ENCODE peak calls at places on chromosomes 6 and 20, in eight cellular contexts. C is transverse colon, M is GM23248, B is tibial artery, K is MM.1S, P is foreskin keratinocyte, I is neuronal stem cell, T is uterus. E is an unnamed sample.

GRCh38 chr20:22473293-22473692 is 111.1 kb downstream of the FOXA2 start:
- DNase-seq in C (no peak), M (no peak), B (no peak), K (no peak), P (no peak), I (no peak), T (no peak), E (no peak)

GRCh38 chr20:57450419-57450818 is 59.2 kb downstream of the RBM38 start:
- DNase-seq in C (peak; percentile 52), M (peak; percentile 56), B (peak; percentile 50), K (peak; percentile 77), P (no peak), I (no peak), T (peak; percentile 38), E (no peak)

GRCh38 chr20:32605167-32605656 is 20.1 kb upstream of the NOL4L start:
- DNase-seq in C (peak; percentile 37), M (peak; percentile 36), B (peak; percentile 55), K (no peak), P (no peak), I (no peak), T (no peak), E (no peak)

GRCh38 chr20:62823688-62824475 is 7.0 kb downstream of the COL9A3 start:
- DNase-seq in C (no peak), M (no peak), B (no peak), K (no peak), P (no peak), I (no peak), T (no peak), E (no peak)

GRCh38 chr6:157621401-157621800 is 201.6 kb upstream of the SNX9 start:
- DNase-seq in C (no peak), M (no peak), B (no peak), K (no peak), P (no peak), I (no peak), T (no peak), E (no peak)

GRCh38 chr6:16437984-16438383 is 199.6 kb downstream of the GMPR start:
- DNase-seq in C (no peak), M (no peak), B (no peak), K (no peak), P (no peak), I (no peak), T (no peak), E (no peak)

GRCh38 chr20:54132612-54133433 is 41.0 kb downstream of the CYP24A1 start:
- DNase-seq in C (peak; percentile 24), M (peak; percentile 98), B (peak; percentile 58), K (no peak), P (peak; percentile 100), I (peak; percentile 35), T (peak; percentile 71), E (peak; percentile 39)

GRCh38 chr6:19395316-19395715 is 441.9 kb upstream of the ID4 start:
- DNase-seq in C (no peak), M (no peak), B (no peak), K (no peak), P (no peak), I (no peak), T (no peak), E (no peak)

GRCh38 chr6:28597924-28598323 is 72.2 kb downstream of the GPX5 start:
- DNase-seq in C (no peak), M (peak; percentile 17), B (no peak), K (no peak), P (no peak), I (no peak), T (no peak), E (no peak)

GRCh38 chr20:6691541-6691940 is 75.9 kb upstream of the BMP2 start:
- DNase-seq in C (no peak), M (no peak), B (no peak), K (no peak), P (no peak), I (no peak), T (no peak), E (no peak)

GRCh38 chr6:136016228-136017225 is 165.0 kb downstream of the PDE7B start:
- DNase-seq in C (no peak), M (peak; percentile 48), B (no peak), K (no peak), P (no peak), I (no peak), T (no peak), E (no peak)

GRCh38 chr6:56230976-56231566 is 16.3 kb downstream of the COL21A1 start:
- DNase-seq in C (no peak), M (no peak), B (no peak), K (no peak), P (no peak), I (no peak), T (no peak), E (no peak)

GRCh38 chr6:110878751-110879539 is 4.4 kb downstream of the AMD1 start:
- DNase-seq in C (peak; percentile 23), M (peak; percentile 63), B (no peak), K (peak; percentile 32), P (no peak), I (no peak), T (no peak), E (no peak)

GRCh38 chr6:90701146-90701781 is 114.4 kb upstream of the MAP3K7 start:
- DNase-seq in C (no peak), M (no peak), B (no peak), K (peak; percentile 36), P (no peak), I (no peak), T (no peak), E (no peak)

GRCh38 chr20:51366155-51366886 is 176.2 kb downstream of the NFATC2 start:
- DNase-seq in C (peak; percentile 41), M (peak; percentile 100), B (peak; percentile 79), K (no peak), P (peak; percentile 98), I (no peak), T (peak; percentile 53), E (peak; percentile 21)

GRCh38 chr6:116543149-116543548 is 2.3 kb downstream of the TRAPPC3L start:
- DNase-seq in C (no peak), M (no peak), B (no peak), K (no peak), P (no peak), I (no peak), T (no peak), E (no peak)

GRCh38 chr6:144582939-144583613 is 297.9 kb downstream of the UTRN start:
- DNase-seq in C (peak; percentile 26), M (peak; percentile 59), B (peak; percentile 36), K (peak; percentile 82), P (no peak), I (no peak), T (no peak), E (peak; percentile 36)

GRCh38 chr6:25418463-25419052 is 139.4 kb downstream of the CARMIL1 start:
- DNase-seq in C (no peak), M (no peak), B (no peak), K (no peak), P (no peak), I (no peak), T (no peak), E (no peak)

GRCh38 chr6:25415274-25415673 is 136.1 kb downstream of the CARMIL1 start:
- DNase-seq in C (no peak), M (no peak), B (no peak), K (no peak), P (no peak), I (no peak), T (no peak), E (no peak)

GRCh38 chr6:25414755-25415154 is 135.6 kb downstream of the CARMIL1 start:
- DNase-seq in C (no peak), M (no peak), B (no peak), K (no peak), P (no peak), I (no peak), T (no peak), E (no peak)

GRCh38 chr6:25415701-25416100 is 136.5 kb downstream of the CARMIL1 start:
- DNase-seq in C (no peak), M (no peak), B (no peak), K (no peak), P (no peak), I (no peak), T (no peak), E (no peak)

GRCh38 chr6:25417206-25417605 is 138.0 kb downstream of the CARMIL1 start:
- DNase-seq in C (no peak), M (no peak), B (no peak), K (no peak), P (no peak), I (no peak), T (no peak), E (no peak)
- H3K4me1 ChIP-seq in C (peaks cover 16% of the 10 kb centered on the region), M (no peaks in the 10 kb centered on the region), B (peaks cover 76% of the 10 kb centered on the region), K (peaks cover 62% of the 10 kb centered on the region), P (no peaks in the 10 kb centered on the region), I (peaks cover 6% of the 10 kb centered on the region), T (peaks cover 7% of the 10 kb centered on the region), E (peaks cover 26% of the 10 kb centered on the region)

DNA sequence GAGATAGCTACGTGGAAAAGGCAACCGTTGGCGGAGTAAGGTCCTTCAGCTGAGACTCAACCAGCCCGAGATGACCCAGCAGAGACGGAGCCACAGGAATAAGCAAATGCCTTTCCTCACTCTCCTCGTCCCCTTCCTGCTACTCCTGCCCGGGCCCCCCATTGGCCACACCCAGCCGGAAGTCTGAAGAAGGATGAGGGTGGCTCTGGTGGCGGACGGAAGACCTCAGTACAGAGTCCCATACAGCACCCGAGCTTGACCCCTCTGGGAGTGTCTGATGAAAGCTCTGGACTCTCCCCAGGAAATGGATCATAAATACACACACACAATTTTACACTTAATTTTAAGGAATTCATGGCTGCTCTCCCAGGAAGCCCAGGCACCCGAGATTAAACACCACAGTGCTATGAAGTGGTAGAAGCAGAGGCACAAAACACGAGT is 125.5 kb downstream of the BANF2 start:
- DNase-seq in C (no peak), M (no peak), B (no peak), K (no peak), P (no peak), I (no peak), T (no peak), E (peak; percentile 73)
- H3K4me1 ChIP-seq in C (peaks cover 49% of the 10 kb centered on the region), M (peaks cover 16% of the 10 kb centered on the region), B (peaks cover 5% of the 10 kb centered on the region), K (peaks cover 31% of the 10 kb centered on the region), P (no peaks in the 10 kb centered on the region), I (no peaks in the 10 kb centered on the region), T (no peaks in the 10 kb centered on the region), E (peaks cover 7% of the 10 kb centered on the region)

DNA sequence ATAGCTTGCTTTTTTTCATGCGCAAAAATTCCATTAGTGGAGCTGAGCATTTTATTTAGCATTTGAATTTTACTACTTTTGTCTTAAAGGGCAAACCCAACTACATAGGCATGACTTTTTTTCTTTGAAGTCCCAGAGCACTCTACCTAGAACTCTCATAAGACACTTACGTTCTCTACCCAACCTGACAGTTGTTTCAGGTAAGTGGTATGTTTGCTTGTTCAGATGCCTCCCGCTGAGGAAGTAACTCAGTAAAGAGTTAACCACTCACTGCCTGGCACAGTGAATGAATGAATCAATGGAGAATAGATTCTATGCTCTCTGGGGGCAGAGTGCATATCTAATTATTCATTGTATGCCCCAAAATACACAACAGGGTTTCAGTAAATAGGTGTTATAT is 212.3 kb upstream of the PRDM1 start:
- DNase-seq in C (no peak), M (no peak), B (no peak), K (no peak), P (no peak), I (no peak), T (no peak), E (no peak)
- H3K4me1 ChIP-seq in C (peaks cover 6% of the 10 kb centered on the region), M (no peaks in the 10 kb centered on the region), B (no peaks in the 10 kb centered on the region), K (no peaks in the 10 kb centered on the region), P (no peaks in the 10 kb centered on the region), I (no peaks in the 10 kb centered on the region), T (no peaks in the 10 kb centered on the region), E (no peaks in the 10 kb centered on the region)

DNA sequence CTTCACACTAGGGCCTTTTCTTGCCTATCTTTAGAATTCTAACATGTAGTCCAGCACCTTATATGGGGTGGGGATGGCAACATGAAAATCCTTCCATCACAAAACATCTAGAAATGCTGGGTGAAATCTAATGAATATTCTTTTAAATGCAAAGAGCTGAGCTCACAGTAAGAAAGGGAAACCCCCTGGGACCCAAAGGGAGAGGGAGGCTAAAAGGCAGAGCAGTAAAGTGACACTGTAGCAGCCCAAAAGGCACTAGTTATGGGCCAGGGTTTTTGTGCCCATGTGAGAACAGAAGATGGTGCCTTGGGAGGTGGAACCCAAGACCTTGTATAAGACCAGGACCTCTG is 66.7 kb downstream of the TRAM2 start:
- DNase-seq in C (no peak), M (no peak), B (no peak), K (no peak), P (no peak), I (no peak), T (no peak), E (no peak)
- H3K4me1 ChIP-seq in C (peaks cover 33% of the 10 kb centered on the region), M (peaks cover 87% of the 10 kb centered on the region), B (peaks cover 80% of the 10 kb centered on the region), K (no peaks in the 10 kb centered on the region), P (peaks cover 30% of the 10 kb centered on the region), I (peaks cover 10% of the 10 kb centered on the region), T (peaks cover 30% of the 10 kb centered on the region), E (peaks cover 18% of the 10 kb centered on the region)

E was measured in adrenal gland.